ENCODE peak calls at places on chromosomes 13 and 19, in five cellular contexts. S, X, I, O and M are unnamed samples.

GRCh38 chr13:94658926-94659649 is 53.3 kb downstream of the SOX21 start:
- DNase-seq in S (peak), X (no peak), I (no peak), O (no peak), M (peak)

GRCh38 chr13:97945792-97946419 is 7.6 kb upstream of the IPO5 start:
- DNase-seq in S (no peak), X (no peak), I (no peak), O (no peak), M (no peak)

GRCh38 chr13:75715598-75716523 is 79.7 kb downstream of the LMO7 start:
- DNase-seq in S (no peak), X (no peak), I (no peak), O (no peak), M (peak)

GRCh38 chr13:59745395-59745788 is 418.3 kb downstream of the DIAPH3 start:
- DNase-seq in S (peak), X (no peak), I (peak), O (no peak), M (peak)

GRCh38 chr19:51417107-51417806 is at the start of gene SIGLEC10:
- DNase-seq in S (no peak), X (no peak), I (peak), O (no peak), M (peak)

GRCh38 chr19:18233224-18233825 is 7.1 kb upstream of the PDE4C start:
- DNase-seq in S (peak), X (peak), I (peak), O (peak), M (peak)

GRCh38 chr19:33438987-33439781 is 65.7 kb downstream of the CEBPG start:
- DNase-seq in S (no peak), X (no peak), I (no peak), O (no peak), M (no peak)

GRCh38 chr19:33450689-33451088 is 70.9 kb downstream of the PEPD start:
- DNase-seq in S (no peak), X (no peak), I (no peak), O (no peak), M (no peak)

GRCh38 chr13:34469212-34469983 is 472.7 kb upstream of the NBEA start:
- DNase-seq in S (peak), X (no peak), I (no peak), O (no peak), M (peak)

GRCh38 chr13:74778946-74779345 is 644.7 kb upstream of the KLF12 start:
- DNase-seq in S (no peak), X (no peak), I (no peak), O (no peak), M (peak)

GRCh38 chr19:5122121-5122400 is 153.1 kb downstream of the KDM4B start:
- DNase-seq in S (no peak), X (peak), I (no peak), O (no peak), M (no peak)

GRCh38 chr19:42601811-42602443 is 7.2 kb upstream of the CEACAM8 start:
- DNase-seq in S (peak), X (no peak), I (peak), O (no peak), M (peak)

GRCh38 chr13:27177852-27178251 is 6.2 kb upstream of the USP12 start:
- DNase-seq in S (no peak), X (no peak), I (no peak), O (no peak), M (no peak)